ENCODE peak calls at places on chromosomes 4 and X, in seven cellular contexts. I, K, U, L, G, C and B are unnamed samples.

GRCh38 chr4:169766741-169767140 is 9.0 kb upstream of the HPF1 start:
- DNase-seq in C (no peak), G (no peak), U (no peak), I (no peak), K (no peak), L (no peak), B (no peak)

GRCh38 chrX:106168107-106168506 is at the start of gene PWWP3B:
- DNase-seq in K (peak; percentile 45), G (no peak), I (no peak), U (peak; percentile 38), L (no peak), C (peak; percentile 26), B (no peak)

GRCh38 chr4:18536420-18536819 is 514.9 kb upstream of the LCORL start:
- DNase-seq in I (peak; percentile 4), U (no peak), K (no peak), C (no peak), L (no peak), G (no peak), B (no peak)

GRCh38 chr4:95547708-95548471 is 883 bp downstream of the UNC5C start:
- DNase-seq in I (no peak), K (peak; percentile 74), L (no peak), G (no peak), U (peak; percentile 26), C (peak; percentile 46), B (peak; percentile 87)

GRCh38 chrX:150574824-150575409 is 6.5 kb downstream of the MTM1 start:
- DNase-seq in I (no peak), U (no peak), G (no peak), K (no peak), C (no peak), L (no peak), B (no peak)

GRCh38 chrX:10884246-10884645 is 226.9 kb upstream of the HCCS start:
- DNase-seq in L (no peak), K (no peak), I (no peak), C (no peak), U (peak; percentile 78), G (no peak), B (peak; percentile 57)

GRCh38 chr4:55545133-55545532 is 1.6 kb downstream of the CLOCK start:
- DNase-seq in L (no peak), G (no peak), K (no peak), C (no peak), I (no peak), U (peak; percentile 34), B (no peak)

GRCh38 chr4:182212211-182212761 is 30.9 kb upstream of the TENM3 start:
- DNase-seq in L (no peak), C (peak; percentile 24), U (no peak), I (peak; percentile 77), K (no peak), G (no peak), B (no peak)

GRCh38 chr4:25158817-25159216 is 1.4 kb downstream of the SEPSECS start:
- DNase-seq in C (no peak), K (no peak), I (no peak), G (no peak), L (no peak), U (no peak), B (no peak)

GRCh38 chrX:38999099-38999498 is 197.8 kb downstream of the MID1IP1 start:
- DNase-seq in L (no peak), C (no peak), K (no peak), G (no peak), I (no peak), U (no peak), B (no peak)

GRCh38 chr4:89134775-89135319 is 23.5 kb downstream of the TIGD2 start:
- DNase-seq in C (no peak), K (no peak), L (no peak), G (no peak), I (no peak), U (peak; percentile 90), B (no peak)

GRCh38 chr4:76905521-76905920 is 7.6 kb upstream of the SOWAHB start:
- DNase-seq in U (peak; percentile 47), I (no peak), L (no peak), K (no peak), C (no peak), G (no peak), B (peak; percentile 83)

GRCh38 chr4:105022811-105023667 is 123.6 kb upstream of the TET2 start:
- DNase-seq in K (no peak), I (no peak), C (no peak), U (no peak), G (no peak), L (no peak), B (peak; percentile 10)

GRCh38 chrX:25012433-25012735 is 3.4 kb downstream of the ARX start:
- DNase-seq in C (no peak), K (no peak), G (no peak), L (no peak), U (peak; percentile 24), I (peak; percentile 42), B (no peak)

GRCh38 chr4:25723409-25723808 is 67.8 kb downstream of the SLC34A2 start:
- DNase-seq in L (no peak), K (no peak), U (no peak), G (no peak), C (no peak), I (no peak), B (no peak)

GRCh38 chr4:183337833-183338232 is 15.6 kb upstream of the CLDN24 start:
- DNase-seq in C (no peak), L (no peak), U (no peak), I (no peak), G (no peak), K (no peak), B (no peak)

GRCh38 chr4:11428701-11429571 is at the start of gene HS3ST1:
- DNase-seq in L (peak; percentile 40), I (peak; percentile 38), G (peak; percentile 40), K (peak; percentile 78), C (peak; percentile 64), U (peak; percentile 27), B (peak; percentile 91)

GRCh38 chr4:141132689-141133145 is 552 bp downstream of the RNF150 start:
- DNase-seq in U (peak; percentile 72), I (peak; percentile 92), L (no peak), C (peak; percentile 42), K (no peak), G (no peak), B (peak; percentile 97)

GRCh38 chr4:128275351-128275750 is 12.3 kb downstream of the PGRMC2 start:
- DNase-seq in U (peak; percentile 58), I (no peak), K (no peak), L (no peak), C (no peak), G (no peak), B (peak; percentile 41)

GRCh38 chr4:69167300-69167699 is 47.2 kb downstream of the UGT2B11 start:
- DNase-seq in K (no peak), G (no peak), C (no peak), U (peak; percentile 0), L (no peak), I (no peak), B (no peak)

GRCh38 chr4:153784300-153784699 is 4.6 kb downstream of the SFRP2 start:
- DNase-seq in C (no peak), L (no peak), K (no peak), G (no peak), U (no peak), I (no peak), B (no peak)

GRCh38 chr4:189511581-189511980 is 429.1 kb upstream of the FRG1 start:
- DNase-seq in I (no peak), L (no peak), G (no peak), U (no peak), K (no peak), C (no peak), B (no peak)

GRCh38 chrX:13376857-13377441 is 57.1 kb upstream of the ATXN3L start:
- DNase-seq in K (no peak), U (peak; percentile 85), L (no peak), G (no peak), I (peak; percentile 8), C (no peak), B (peak; percentile 96)

GRCh38 chr4:158025131-158025530 is 147.7 kb downstream of the GASK1B start:
- DNase-seq in C (no peak), G (no peak), L (no peak), I (no peak), K (no peak), U (peak; percentile 53), B (no peak)

GRCh38 chr4:125042031-125042430 is 272.7 kb upstream of the FAT4 start:
- DNase-seq in C (no peak), K (no peak), L (no peak), I (no peak), G (no peak), U (no peak), B (no peak)

GRCh38 chr4:71396382-71396781 is 57.6 kb downstream of the SLC4A4 start:
- DNase-seq in C (no peak), G (no peak), U (peak; percentile 79), L (no peak), I (no peak), K (no peak), B (peak; percentile 83)

GRCh38 chr4:7689773-7690693 is 249.6 kb downstream of the AFAP1 start:
- DNase-seq in L (no peak), I (no peak), U (no peak), C (no peak), K (no peak), G (no peak), B (peak; percentile 72)
- H3K27ac ChIP-seq in L (no peak overlapping the region), I (no peak overlapping the region), U (no peak overlapping the region), C (no peak overlapping the region), K (no peak overlapping the region), G (no peak overlapping the region), B (no peak overlapping the region)

GRCh38 chr4:156931267-156931666 is 40.3 kb downstream of the PDGFC start:
- DNase-seq in C (no peak), G (no peak), I (no peak), L (no peak), K (no peak), U (peak; percentile 77), B (no peak)
- H3K27ac ChIP-seq in C (no peak overlapping the region), G (no peak overlapping the region), I (peak overlapping the region; percentile 68), L (no peak overlapping the region), K (no peak overlapping the region), U (peak overlapping the region; percentile 56), B (peak overlapping the region; percentile 24)

DNA sequence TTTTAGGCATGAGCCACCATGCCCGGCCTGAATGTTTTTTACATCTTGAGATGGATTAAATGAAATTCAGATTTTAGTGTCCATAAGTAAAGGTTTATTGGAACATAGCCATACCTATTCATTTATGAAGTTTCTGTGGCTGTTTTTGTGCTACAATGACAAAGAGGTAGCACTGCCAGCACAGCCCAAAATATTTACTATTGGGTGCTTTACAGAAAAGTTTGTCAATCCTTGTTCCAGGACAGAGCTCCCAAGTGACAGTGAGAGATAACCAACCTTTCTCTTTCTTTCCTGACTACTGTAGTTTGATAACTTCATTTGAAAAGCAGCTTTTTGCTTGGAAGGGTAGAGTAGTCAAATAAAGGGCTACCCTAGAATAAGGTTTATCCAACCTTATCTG is 116.2 kb downstream of the CAMK2D start:
- DNase-seq in U (no peak), L (no peak), G (no peak), I (no peak), K (no peak), C (no peak), B (no peak)
- H3K27ac ChIP-seq in U (no peak overlapping the region), L (no peak overlapping the region), G (no peak overlapping the region), I (peak overlapping the region; percentile 25), K (no peak overlapping the region), C (no peak overlapping the region), B (peak overlapping the region; percentile 43)

GRCh38 chrX:134551365-134552095 is 91.6 kb downstream of the HPRT1 start:
- DNase-seq in I (no peak), K (no peak), C (no peak), U (peak; percentile 56), L (no peak), G (no peak), B (no peak)
- H3K27ac ChIP-seq in I (peak overlapping the region; percentile 75), K (no peak overlapping the region), C (no peak overlapping the region), U (peak overlapping the region; percentile 7), L (no peak overlapping the region), G (no peak overlapping the region), B (no peak overlapping the region)